ENCODE peak calls at places on chromosomes 11 and 22, in seven cellular contexts. One of them, this sample, is unnamed.

GRCh38 chr11:119743041-119743440 is 14.0 kb upstream of the NECTIN1 start:
- DNase-seq in cardiac fibroblast: no peak
- DNase-seq in BE2C: no peak
- DNase-seq in tibial nerve: no peak
- DNase-seq in fibroblast of pulmonary artery: no peak
- DNase-seq in fibroblast of villous mesenchyme: no peak
- DNase-seq in GM12864: no peak
- DNase-seq in this sample: no peak

GRCh38 chr11:129247129-129247528 is 55.0 kb upstream of the ARHGAP32 start:
- DNase-seq in tibial nerve: no peak
- DNase-seq in cardiac fibroblast: no peak
- DNase-seq in fibroblast of villous mesenchyme: peak
- DNase-seq in fibroblast of pulmonary artery: no peak
- DNase-seq in GM12864: no peak
- DNase-seq in BE2C: no peak
- DNase-seq in this sample: no peak

GRCh38 chr11:45091563-45092392 is 54.7 kb upstream of the PRDM11 start:
- DNase-seq in fibroblast of pulmonary artery: peak
- DNase-seq in BE2C: no peak
- DNase-seq in tibial nerve: no peak
- DNase-seq in cardiac fibroblast: peak
- DNase-seq in fibroblast of villous mesenchyme: peak
- DNase-seq in GM12864: no peak
- DNase-seq in this sample: peak

GRCh38 chr22:19891350-19892248 is 36.9 kb upstream of the GNB1L start:
- DNase-seq in tibial nerve: no peak
- DNase-seq in BE2C: peak
- DNase-seq in GM12864: peak
- DNase-seq in fibroblast of pulmonary artery: peak
- DNase-seq in fibroblast of villous mesenchyme: peak
- DNase-seq in cardiac fibroblast: peak
- DNase-seq in this sample: no peak

GRCh38 chr11:17430616-17431015 is 42.2 kb upstream of the KCNJ11 start:
- DNase-seq in fibroblast of villous mesenchyme: no peak
- DNase-seq in cardiac fibroblast: no peak
- DNase-seq in tibial nerve: no peak
- DNase-seq in BE2C: no peak
- DNase-seq in GM12864: no peak
- DNase-seq in fibroblast of pulmonary artery: no peak
- DNase-seq in this sample: no peak

GRCh38 chr22:46914916-46915894 is 152.8 kb downstream of the TBC1D22A start:
- DNase-seq in tibial nerve: no peak
- DNase-seq in fibroblast of pulmonary artery: no peak
- DNase-seq in fibroblast of villous mesenchyme: no peak
- DNase-seq in cardiac fibroblast: no peak
- DNase-seq in GM12864: no peak
- DNase-seq in BE2C: no peak
- DNase-seq in this sample: no peak

GRCh38 chr22:28017859-28018258 is 98.8 kb upstream of the PITPNB start:
- DNase-seq in fibroblast of pulmonary artery: no peak
- DNase-seq in cardiac fibroblast: no peak
- DNase-seq in fibroblast of villous mesenchyme: no peak
- DNase-seq in BE2C: peak
- DNase-seq in GM12864: no peak
- DNase-seq in tibial nerve: no peak
- DNase-seq in this sample: no peak

GRCh38 chr11:12128191-12128841 is 17.9 kb downstream of the MICAL2 start:
- DNase-seq in fibroblast of pulmonary artery: no peak
- DNase-seq in GM12864: no peak
- DNase-seq in tibial nerve: no peak
- DNase-seq in fibroblast of villous mesenchyme: peak
- DNase-seq in BE2C: no peak
- DNase-seq in cardiac fibroblast: no peak
- DNase-seq in this sample: no peak

GRCh38 chr11:75326439-75326810 is 25.0 kb downstream of the ARRB1 start:
- DNase-seq in cardiac fibroblast: no peak
- DNase-seq in fibroblast of pulmonary artery: no peak
- DNase-seq in GM12864: no peak
- DNase-seq in BE2C: no peak
- DNase-seq in tibial nerve: no peak
- DNase-seq in fibroblast of villous mesenchyme: no peak
- DNase-seq in this sample: no peak

GRCh38 chr22:44542561-44543222 is 44.7 kb upstream of the RTL6 start:
- DNase-seq in tibial nerve: no peak
- DNase-seq in fibroblast of pulmonary artery: no peak
- DNase-seq in GM12864: no peak
- DNase-seq in cardiac fibroblast: no peak
- DNase-seq in BE2C: no peak
- DNase-seq in fibroblast of villous mesenchyme: no peak
- DNase-seq in this sample: no peak

GRCh38 chr11:1520209-1520986 is 33.8 kb upstream of the MOB2 start:
- DNase-seq in cardiac fibroblast: no peak
- DNase-seq in fibroblast of villous mesenchyme: no peak
- DNase-seq in tibial nerve: no peak
- DNase-seq in BE2C: no peak
- DNase-seq in fibroblast of pulmonary artery: no peak
- DNase-seq in GM12864: no peak
- DNase-seq in this sample: peak

GRCh38 chr11:132026746-132027145 is 656.3 kb downstream of the NTM start:
- DNase-seq in cardiac fibroblast: no peak
- DNase-seq in fibroblast of villous mesenchyme: no peak
- DNase-seq in GM12864: no peak
- DNase-seq in tibial nerve: no peak
- DNase-seq in BE2C: no peak
- DNase-seq in fibroblast of pulmonary artery: no peak
- DNase-seq in this sample: no peak

GRCh38 chr11:12170984-12171383 is 60.6 kb downstream of the MICAL2 start:
- DNase-seq in tibial nerve: peak
- DNase-seq in GM12864: no peak
- DNase-seq in fibroblast of pulmonary artery: peak
- DNase-seq in BE2C: no peak
- DNase-seq in cardiac fibroblast: peak
- DNase-seq in fibroblast of villous mesenchyme: peak
- DNase-seq in this sample: peak

GRCh38 chr22:24011735-24012068 is 598 bp downstream of the CABIN1 start:
- DNase-seq in tibial nerve: no peak
- DNase-seq in cardiac fibroblast: peak
- DNase-seq in fibroblast of villous mesenchyme: peak
- DNase-seq in fibroblast of pulmonary artery: no peak
- DNase-seq in GM12864: no peak
- DNase-seq in BE2C: no peak
- DNase-seq in this sample: no peak

GRCh38 chr11:110584150-110584549 is 128.1 kb downstream of the ARHGAP20 start:
- DNase-seq in fibroblast of pulmonary artery: no peak
- DNase-seq in BE2C: no peak
- DNase-seq in GM12864: no peak
- DNase-seq in cardiac fibroblast: no peak
- DNase-seq in fibroblast of villous mesenchyme: no peak
- DNase-seq in tibial nerve: no peak
- DNase-seq in this sample: no peak

GRCh38 chr22:26631282-26631681 is 9.5 kb downstream of the CRYBA4 start:
- DNase-seq in cardiac fibroblast: no peak
- DNase-seq in fibroblast of villous mesenchyme: no peak
- DNase-seq in fibroblast of pulmonary artery: no peak
- DNase-seq in GM12864: no peak
- DNase-seq in tibial nerve: no peak
- DNase-seq in BE2C: no peak
- DNase-seq in this sample: no peak

GRCh38 chr22:47060718-47061117 is 298.3 kb downstream of the TBC1D22A start:
- DNase-seq in fibroblast of pulmonary artery: no peak
- DNase-seq in BE2C: no peak
- DNase-seq in tibial nerve: no peak
- DNase-seq in cardiac fibroblast: no peak
- DNase-seq in fibroblast of villous mesenchyme: no peak
- DNase-seq in GM12864: no peak
- DNase-seq in this sample: no peak

GRCh38 chr22:25016311-25016710 is 63.8 kb downstream of the KIAA1671 start:
- DNase-seq in cardiac fibroblast: no peak
- DNase-seq in fibroblast of villous mesenchyme: no peak
- DNase-seq in BE2C: no peak
- DNase-seq in GM12864: no peak
- DNase-seq in tibial nerve: no peak
- DNase-seq in fibroblast of pulmonary artery: no peak
- DNase-seq in this sample: no peak

GRCh38 chr11:128420943-128421342 is 166.4 kb downstream of the ETS1 start:
- DNase-seq in BE2C: no peak
- DNase-seq in tibial nerve: no peak
- DNase-seq in cardiac fibroblast: peak
- DNase-seq in fibroblast of pulmonary artery: peak
- DNase-seq in fibroblast of villous mesenchyme: peak
- DNase-seq in GM12864: no peak
- DNase-seq in this sample: no peak

GRCh38 chr11:63903884-63904283 is 13.1 kb downstream of the RCOR2 start:
- DNase-seq in fibroblast of villous mesenchyme: no peak
- DNase-seq in cardiac fibroblast: no peak
- DNase-seq in BE2C: no peak
- DNase-seq in fibroblast of pulmonary artery: no peak
- DNase-seq in GM12864: no peak
- DNase-seq in tibial nerve: no peak
- DNase-seq in this sample: no peak

GRCh38 chr11:63897459-63898156 is 19.4 kb downstream of the RCOR2 start:
- DNase-seq in fibroblast of pulmonary artery: no peak
- DNase-seq in tibial nerve: no peak
- DNase-seq in fibroblast of villous mesenchyme: no peak
- DNase-seq in cardiac fibroblast: no peak
- DNase-seq in BE2C: no peak
- DNase-seq in GM12864: no peak
- DNase-seq in this sample: no peak

GRCh38 chr11:63904743-63905142 is 12.2 kb downstream of the RCOR2 start:
- DNase-seq in fibroblast of villous mesenchyme: no peak
- DNase-seq in BE2C: no peak
- DNase-seq in tibial nerve: no peak
- DNase-seq in GM12864: no peak
- DNase-seq in fibroblast of pulmonary artery: no peak
- DNase-seq in cardiac fibroblast: no peak
- DNase-seq in this sample: no peak

GRCh38 chr11:63905179-63905578 is 11.8 kb downstream of the RCOR2 start:
- DNase-seq in GM12864: no peak
- DNase-seq in tibial nerve: no peak
- DNase-seq in BE2C: no peak
- DNase-seq in fibroblast of pulmonary artery: no peak
- DNase-seq in cardiac fibroblast: no peak
- DNase-seq in fibroblast of villous mesenchyme: no peak
- DNase-seq in this sample: no peak

DNA sequence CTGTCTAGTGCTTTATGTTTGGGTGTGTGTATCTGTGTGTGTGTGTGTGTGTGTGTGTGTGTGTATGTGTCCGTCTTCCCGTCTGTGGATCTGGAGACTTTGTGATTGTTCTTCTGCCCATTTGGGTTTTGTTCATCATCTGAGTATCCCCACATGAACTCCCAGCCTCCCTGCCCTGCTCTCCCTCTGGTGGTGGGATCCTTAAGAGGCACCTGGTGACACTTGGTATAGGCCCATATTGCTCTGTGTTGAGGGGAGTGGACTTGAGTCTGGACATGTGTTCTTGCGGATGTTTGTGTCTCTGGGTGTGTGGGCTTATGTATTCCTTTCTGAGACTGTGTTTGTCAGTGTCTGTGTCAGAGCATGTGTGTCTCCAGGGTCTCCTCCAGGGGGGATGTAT is 15.3 kb downstream of the RCOR2 start:
- DNase-seq in cardiac fibroblast: peak
- DNase-seq in tibial nerve: no peak
- DNase-seq in fibroblast of pulmonary artery: peak
- DNase-seq in GM12864: no peak
- DNase-seq in fibroblast of villous mesenchyme: peak
- DNase-seq in BE2C: no peak
- DNase-seq in this sample: no peak
- TF ChIP-seq CTCF in cardiac fibroblast: peak
- TF ChIP-seq CTCF in tibial nerve: no peak
- TF ChIP-seq CTCF in fibroblast of pulmonary artery: peak
- TF ChIP-seq CTCF in GM12864: peak
- TF ChIP-seq CTCF in fibroblast of villous mesenchyme: peak
- TF ChIP-seq CTCF in BE2C: peak
- TF ChIP-seq CTCF in this sample: peak

GRCh38 chr22:32059426-32059825 is 16.4 kb downstream of the SLC5A1 start:
- DNase-seq in BE2C: no peak
- DNase-seq in tibial nerve: no peak
- DNase-seq in fibroblast of villous mesenchyme: no peak
- DNase-seq in fibroblast of pulmonary artery: no peak
- DNase-seq in cardiac fibroblast: no peak
- DNase-seq in GM12864: no peak
- DNase-seq in this sample: no peak
- TF ChIP-seq CTCF in BE2C: no peak
- TF ChIP-seq CTCF in tibial nerve: no peak
- TF ChIP-seq CTCF in fibroblast of villous mesenchyme: no peak
- TF ChIP-seq CTCF in fibroblast of pulmonary artery: no peak
- TF ChIP-seq CTCF in cardiac fibroblast: no peak
- TF ChIP-seq CTCF in GM12864: no peak
- TF ChIP-seq CTCF in this sample: no peak

DNA sequence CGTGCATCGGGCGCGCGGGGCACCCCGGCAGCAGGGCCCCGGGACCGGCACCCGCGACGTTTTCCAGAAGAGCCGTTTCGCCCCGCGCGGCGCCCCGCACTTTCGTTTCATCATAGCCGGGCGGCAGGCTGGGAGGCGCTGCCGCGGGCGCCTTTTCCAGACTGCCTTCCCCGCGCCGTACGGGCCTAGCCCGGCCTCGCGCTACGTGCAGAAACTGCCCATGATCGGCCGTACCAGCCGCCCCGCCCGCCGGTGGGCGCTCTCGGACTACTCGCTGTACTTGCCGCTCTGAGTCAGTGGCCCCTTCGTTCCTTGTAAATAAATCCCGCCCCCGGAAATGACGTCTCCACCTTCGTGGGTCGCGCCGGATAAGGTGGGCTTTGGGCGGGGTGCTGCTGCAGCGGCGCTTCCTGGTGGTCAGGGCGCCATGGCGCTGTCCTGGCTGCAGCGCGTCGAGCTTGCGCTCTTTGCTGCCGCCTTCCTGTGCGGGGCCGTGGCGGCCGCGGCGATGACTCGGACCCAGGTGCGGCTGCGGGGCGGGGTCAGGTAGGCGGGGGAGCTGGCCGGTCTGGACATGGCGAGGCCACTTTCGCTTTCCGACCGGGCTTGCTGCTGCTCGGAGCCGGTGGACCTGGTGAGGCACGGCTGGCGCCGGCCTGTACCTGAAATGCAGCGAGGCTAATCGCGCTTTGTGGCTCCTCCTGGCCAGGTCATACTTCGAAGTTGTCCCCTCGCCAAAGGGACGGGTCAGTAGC is at the start of gene TMEM179B:
- DNase-seq in fibroblast of villous mesenchyme: peak
- DNase-seq in fibroblast of pulmonary artery: peak
- DNase-seq in BE2C: peak
- DNase-seq in tibial nerve: peak
- DNase-seq in GM12864: peak
- DNase-seq in cardiac fibroblast: peak
- DNase-seq in this sample: peak
- TF ChIP-seq CTCF in fibroblast of villous mesenchyme: peak
- TF ChIP-seq CTCF in fibroblast of pulmonary artery: peak
- TF ChIP-seq CTCF in BE2C: peak
- TF ChIP-seq CTCF in tibial nerve: no peak
- TF ChIP-seq CTCF in GM12864: peak
- TF ChIP-seq CTCF in cardiac fibroblast: peak
- TF ChIP-seq CTCF in this sample: peak

DNA sequence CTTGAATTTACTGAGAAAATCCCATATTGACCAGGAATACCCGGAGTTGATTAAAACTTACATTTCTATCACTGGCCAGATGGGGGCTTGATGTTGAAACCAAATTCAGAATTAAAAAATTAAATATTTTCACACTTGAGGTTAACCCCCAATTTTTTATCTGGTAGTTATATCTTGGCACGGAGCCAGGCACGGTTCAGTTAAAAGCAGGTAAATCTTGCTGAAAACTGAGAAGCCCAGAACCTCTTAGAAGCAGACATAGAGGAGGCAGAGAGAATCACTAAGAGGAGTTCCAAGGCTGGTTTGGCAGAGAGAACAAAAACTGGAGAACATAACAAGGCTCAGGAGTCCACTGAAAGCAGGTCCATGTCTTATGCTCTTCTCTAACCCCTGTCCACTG is 77.7 kb downstream of the USP35 start:
- DNase-seq in tibial nerve: no peak
- DNase-seq in fibroblast of pulmonary artery: no peak
- DNase-seq in GM12864: no peak
- DNase-seq in cardiac fibroblast: no peak
- DNase-seq in fibroblast of villous mesenchyme: no peak
- DNase-seq in BE2C: no peak
- DNase-seq in this sample: no peak
- TF ChIP-seq CTCF in tibial nerve: no peak
- TF ChIP-seq CTCF in fibroblast of pulmonary artery: no peak
- TF ChIP-seq CTCF in GM12864: no peak
- TF ChIP-seq CTCF in cardiac fibroblast: no peak
- TF ChIP-seq CTCF in fibroblast of villous mesenchyme: no peak
- TF ChIP-seq CTCF in BE2C: peak
- TF ChIP-seq CTCF in this sample: no peak

This sample was measured in heart right ventricle.